ENCODE peak calls at places on chromosomes 6 and 20, in ten cellular contexts. One of them, this sample, is unnamed.

GRCh38 chr6:65937982-65938381 is 231.0 kb upstream of the EYS start:
- DNase-seq in AG09309: no peak
- DNase-seq in PC-9: no peak
- DNase-seq in suprapubic skin: no peak
- DNase-seq in tibial nerve: peak; percentile 24
- DNase-seq in fibroblast of pulmonary artery: peak; percentile 4
- DNase-seq in heart left ventricle: no peak
- DNase-seq in right atrium auricular region: peak; percentile 72
- DNase-seq in NB4: no peak
- DNase-seq in fibroblast of villous mesenchyme: no peak
- DNase-seq in this sample: no peak

GRCh38 chr6:24126586-24127192 is 674 bp downstream of the NRSN1 start:
- DNase-seq in AG09309: no peak
- DNase-seq in PC-9: peak; percentile 37
- DNase-seq in suprapubic skin: no peak
- DNase-seq in tibial nerve: peak; percentile 20
- DNase-seq in fibroblast of pulmonary artery: peak; percentile 62
- DNase-seq in heart left ventricle: no peak
- DNase-seq in right atrium auricular region: no peak
- DNase-seq in NB4: peak; percentile 69
- DNase-seq in fibroblast of villous mesenchyme: peak; percentile 58
- DNase-seq in this sample: peak; percentile 9

GRCh38 chr6:1738682-1739081 is 129.0 kb downstream of the FOXC1 start:
- DNase-seq in AG09309: no peak
- DNase-seq in PC-9: no peak
- DNase-seq in suprapubic skin: no peak
- DNase-seq in tibial nerve: no peak
- DNase-seq in fibroblast of pulmonary artery: peak; percentile 20
- DNase-seq in heart left ventricle: no peak
- DNase-seq in right atrium auricular region: no peak
- DNase-seq in NB4: no peak
- DNase-seq in fibroblast of villous mesenchyme: no peak
- DNase-seq in this sample: no peak

GRCh38 chr6:41497573-41497972 is 48.6 kb upstream of the FOXP4 start:
- DNase-seq in AG09309: no peak
- DNase-seq in PC-9: no peak
- DNase-seq in suprapubic skin: no peak
- DNase-seq in tibial nerve: no peak
- DNase-seq in fibroblast of pulmonary artery: no peak
- DNase-seq in heart left ventricle: no peak
- DNase-seq in right atrium auricular region: no peak
- DNase-seq in NB4: no peak
- DNase-seq in fibroblast of villous mesenchyme: no peak
- DNase-seq in this sample: no peak

GRCh38 chr20:23235173-23236027 is 115.2 kb upstream of the NXT1 start:
- DNase-seq in AG09309: no peak
- DNase-seq in PC-9: peak; percentile 43
- DNase-seq in suprapubic skin: peak; percentile 79
- DNase-seq in tibial nerve: peak; percentile 57
- DNase-seq in fibroblast of pulmonary artery: peak; percentile 83
- DNase-seq in heart left ventricle: peak; percentile 76
- DNase-seq in right atrium auricular region: peak; percentile 81
- DNase-seq in NB4: peak; percentile 86
- DNase-seq in fibroblast of villous mesenchyme: peak; percentile 71
- DNase-seq in this sample: no peak

GRCh38 chr20:57265649-57266250 is 691 bp downstream of the BMP7 start:
- DNase-seq in AG09309: no peak
- DNase-seq in PC-9: no peak
- DNase-seq in suprapubic skin: no peak
- DNase-seq in tibial nerve: no peak
- DNase-seq in fibroblast of pulmonary artery: peak; percentile 1
- DNase-seq in heart left ventricle: no peak
- DNase-seq in right atrium auricular region: no peak
- DNase-seq in NB4: no peak
- DNase-seq in fibroblast of villous mesenchyme: no peak
- DNase-seq in this sample: no peak

GRCh38 chr20:63624486-63624885 is 2.4 kb downstream of the GMEB2 start:
- DNase-seq in AG09309: no peak
- DNase-seq in PC-9: no peak
- DNase-seq in suprapubic skin: no peak
- DNase-seq in tibial nerve: no peak
- DNase-seq in fibroblast of pulmonary artery: peak; percentile 63
- DNase-seq in heart left ventricle: no peak
- DNase-seq in right atrium auricular region: no peak
- DNase-seq in NB4: peak; percentile 88
- DNase-seq in fibroblast of villous mesenchyme: peak; percentile 73
- DNase-seq in this sample: no peak

GRCh38 chr6:44576132-44576601 is 188.7 kb downstream of the CDC5L start:
- DNase-seq in AG09309: peak; percentile 16
- DNase-seq in PC-9: no peak
- DNase-seq in suprapubic skin: no peak
- DNase-seq in tibial nerve: no peak
- DNase-seq in fibroblast of pulmonary artery: peak; percentile 68
- DNase-seq in heart left ventricle: no peak
- DNase-seq in right atrium auricular region: peak; percentile 16
- DNase-seq in NB4: no peak
- DNase-seq in fibroblast of villous mesenchyme: no peak
- DNase-seq in this sample: no peak

GRCh38 chr6:25122622-25123237 is 156.4 kb upstream of the CARMIL1 start:
- DNase-seq in AG09309: no peak
- DNase-seq in PC-9: no peak
- DNase-seq in suprapubic skin: no peak
- DNase-seq in tibial nerve: no peak
- DNase-seq in fibroblast of pulmonary artery: no peak
- DNase-seq in heart left ventricle: no peak
- DNase-seq in right atrium auricular region: no peak
- DNase-seq in NB4: no peak
- DNase-seq in fibroblast of villous mesenchyme: no peak
- DNase-seq in this sample: no peak

GRCh38 chr6:7087066-7087465 is 20.7 kb upstream of the RREB1 start:
- DNase-seq in AG09309: no peak
- DNase-seq in PC-9: no peak
- DNase-seq in suprapubic skin: no peak
- DNase-seq in tibial nerve: no peak
- DNase-seq in fibroblast of pulmonary artery: peak; percentile 25
- DNase-seq in heart left ventricle: no peak
- DNase-seq in right atrium auricular region: no peak
- DNase-seq in NB4: peak; percentile 64
- DNase-seq in fibroblast of villous mesenchyme: peak; percentile 28
- DNase-seq in this sample: no peak
- TF ChIP-seq CTCF in AG09309: peak; percentile 41
- TF ChIP-seq CTCF in PC-9: no peak
- TF ChIP-seq CTCF in suprapubic skin: no peak
- TF ChIP-seq CTCF in tibial nerve: peak; percentile 19
- TF ChIP-seq CTCF in fibroblast of pulmonary artery: peak; percentile 24
- TF ChIP-seq CTCF in heart left ventricle: peak; percentile 27
- TF ChIP-seq CTCF in right atrium auricular region: no peak
- TF ChIP-seq CTCF in NB4: peak; percentile 14
- TF ChIP-seq CTCF in fibroblast of villous mesenchyme: peak; percentile 14
- TF ChIP-seq CTCF in this sample: no peak

DNA sequence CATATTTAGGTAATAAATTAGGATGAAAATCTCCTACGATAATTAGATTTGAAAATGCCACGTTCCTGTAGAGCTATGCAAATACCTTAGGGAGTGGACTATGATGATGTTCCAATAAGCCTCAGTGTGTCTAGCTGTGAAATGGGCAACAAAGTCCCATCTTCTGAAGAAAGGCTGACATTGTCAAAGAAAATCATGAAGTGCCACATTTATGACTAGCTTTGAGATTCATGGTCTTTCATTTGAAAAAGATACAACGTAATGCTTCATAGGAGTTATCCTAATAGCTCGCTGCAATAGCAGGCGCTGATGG is 23.8 kb upstream of the BCAS1 start:
- DNase-seq in AG09309: no peak
- DNase-seq in PC-9: no peak
- DNase-seq in suprapubic skin: no peak
- DNase-seq in tibial nerve: no peak
- DNase-seq in fibroblast of pulmonary artery: no peak
- DNase-seq in heart left ventricle: no peak
- DNase-seq in right atrium auricular region: no peak
- DNase-seq in NB4: no peak
- DNase-seq in fibroblast of villous mesenchyme: no peak
- DNase-seq in this sample: no peak
- TF ChIP-seq CTCF in AG09309: no peak
- TF ChIP-seq CTCF in PC-9: no peak
- TF ChIP-seq CTCF in suprapubic skin: no peak
- TF ChIP-seq CTCF in tibial nerve: no peak
- TF ChIP-seq CTCF in fibroblast of pulmonary artery: no peak
- TF ChIP-seq CTCF in heart left ventricle: no peak
- TF ChIP-seq CTCF in right atrium auricular region: no peak
- TF ChIP-seq CTCF in NB4: no peak
- TF ChIP-seq CTCF in fibroblast of villous mesenchyme: no peak
- TF ChIP-seq CTCF in this sample: no peak

GRCh38 chr6:42566614-42567208 is 2.9 kb downstream of the UBR2 start:
- DNase-seq in AG09309: no peak
- DNase-seq in PC-9: no peak
- DNase-seq in suprapubic skin: no peak
- DNase-seq in tibial nerve: no peak
- DNase-seq in fibroblast of pulmonary artery: no peak
- DNase-seq in heart left ventricle: no peak
- DNase-seq in right atrium auricular region: no peak
- DNase-seq in NB4: no peak
- DNase-seq in fibroblast of villous mesenchyme: no peak
- DNase-seq in this sample: no peak

GRCh38 chr6:42561986-42562385 is 1.8 kb upstream of the UBR2 start:
- DNase-seq in AG09309: no peak
- DNase-seq in PC-9: no peak
- DNase-seq in suprapubic skin: no peak
- DNase-seq in tibial nerve: no peak
- DNase-seq in fibroblast of pulmonary artery: no peak
- DNase-seq in heart left ventricle: no peak
- DNase-seq in right atrium auricular region: no peak
- DNase-seq in NB4: no peak
- DNase-seq in fibroblast of villous mesenchyme: no peak
- DNase-seq in this sample: no peak

GRCh38 chr6:42562788-42563187 is 1.0 kb upstream of the UBR2 start:
- DNase-seq in AG09309: no peak
- DNase-seq in PC-9: no peak
- DNase-seq in suprapubic skin: no peak
- DNase-seq in tibial nerve: no peak
- DNase-seq in fibroblast of pulmonary artery: no peak
- DNase-seq in heart left ventricle: no peak
- DNase-seq in right atrium auricular region: no peak
- DNase-seq in NB4: no peak
- DNase-seq in fibroblast of villous mesenchyme: no peak
- DNase-seq in this sample: no peak

GRCh38 chr6:42564496-42564890 is 664 bp downstream of the UBR2 start:
- DNase-seq in AG09309: no peak
- DNase-seq in PC-9: no peak
- DNase-seq in suprapubic skin: no peak
- DNase-seq in tibial nerve: no peak
- DNase-seq in fibroblast of pulmonary artery: no peak
- DNase-seq in heart left ventricle: no peak
- DNase-seq in right atrium auricular region: no peak
- DNase-seq in NB4: no peak
- DNase-seq in fibroblast of villous mesenchyme: peak; percentile 67
- DNase-seq in this sample: no peak

GRCh38 chr6:42563697-42564495 is at the start of gene UBR2:
- DNase-seq in AG09309: peak; percentile 96
- DNase-seq in PC-9: peak; percentile 94
- DNase-seq in suprapubic skin: peak; percentile 98
- DNase-seq in tibial nerve: peak; percentile 98
- DNase-seq in fibroblast of pulmonary artery: peak; percentile 99
- DNase-seq in heart left ventricle: peak; percentile 98
- DNase-seq in right atrium auricular region: peak; percentile 99
- DNase-seq in NB4: peak; percentile 100
- DNase-seq in fibroblast of villous mesenchyme: peak; percentile 99
- DNase-seq in this sample: peak; percentile 96
- TF ChIP-seq CTCF in AG09309: no peak
- TF ChIP-seq CTCF in PC-9: peak; percentile 65
- TF ChIP-seq CTCF in suprapubic skin: no peak
- TF ChIP-seq CTCF in tibial nerve: no peak
- TF ChIP-seq CTCF in fibroblast of pulmonary artery: peak; percentile 14
- TF ChIP-seq CTCF in heart left ventricle: peak; percentile 39
- TF ChIP-seq CTCF in right atrium auricular region: no peak
- TF ChIP-seq CTCF in NB4: peak; percentile 40
- TF ChIP-seq CTCF in fibroblast of villous mesenchyme: peak; percentile 11
- TF ChIP-seq CTCF in this sample: peak; percentile 50

DNA sequence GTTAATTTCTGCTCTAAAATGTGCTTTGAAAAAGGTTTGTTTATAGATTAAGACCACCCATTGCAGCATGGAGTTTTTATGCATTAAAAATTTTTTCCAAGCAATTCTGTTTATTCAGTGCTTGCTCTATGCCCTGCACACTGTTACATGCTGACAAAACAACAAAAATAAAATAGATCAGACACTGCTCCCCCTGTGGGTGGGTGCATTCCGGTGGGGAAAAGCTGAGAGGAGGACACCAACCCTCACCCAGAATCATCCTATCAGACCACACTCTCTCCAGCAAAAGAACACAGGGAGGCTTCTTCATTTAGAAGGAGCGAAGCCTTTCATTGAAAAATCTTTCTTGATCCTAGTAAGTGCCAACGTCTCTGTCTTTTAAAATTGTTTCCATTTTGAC is 102.6 kb downstream of the F13A1 start:
- DNase-seq in AG09309: no peak
- DNase-seq in PC-9: no peak
- DNase-seq in suprapubic skin: no peak
- DNase-seq in tibial nerve: no peak
- DNase-seq in fibroblast of pulmonary artery: no peak
- DNase-seq in heart left ventricle: no peak
- DNase-seq in right atrium auricular region: no peak
- DNase-seq in NB4: no peak
- DNase-seq in fibroblast of villous mesenchyme: no peak
- DNase-seq in this sample: no peak
- TF ChIP-seq CTCF in AG09309: no peak
- TF ChIP-seq CTCF in PC-9: no peak
- TF ChIP-seq CTCF in suprapubic skin: no peak
- TF ChIP-seq CTCF in tibial nerve: no peak
- TF ChIP-seq CTCF in fibroblast of pulmonary artery: no peak
- TF ChIP-seq CTCF in heart left ventricle: no peak
- TF ChIP-seq CTCF in right atrium auricular region: no peak
- TF ChIP-seq CTCF in NB4: peak; percentile 16
- TF ChIP-seq CTCF in fibroblast of villous mesenchyme: no peak
- TF ChIP-seq CTCF in this sample: peak; percentile 1

DNA sequence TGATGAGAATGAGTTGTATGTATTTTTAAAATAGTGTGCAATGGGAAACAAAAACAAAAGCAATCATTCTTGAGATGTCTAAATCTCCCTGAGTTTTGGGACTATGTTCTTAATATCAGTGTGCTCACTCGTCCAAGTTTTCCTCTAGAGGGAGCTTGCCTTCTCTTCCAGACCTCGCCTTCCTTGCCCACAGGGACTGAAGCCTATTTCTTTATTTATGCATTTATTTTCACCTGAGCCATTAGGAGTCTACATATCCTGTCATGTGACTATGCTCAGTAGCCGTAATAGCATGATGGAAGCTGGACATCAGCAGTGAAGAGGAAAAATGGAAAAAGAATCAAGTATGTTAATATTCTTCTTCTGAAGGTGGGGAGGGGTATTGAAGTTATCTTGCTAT is 131.2 kb downstream of the SH3BGRL2 start:
- DNase-seq in AG09309: no peak
- DNase-seq in PC-9: no peak
- DNase-seq in suprapubic skin: no peak
- DNase-seq in tibial nerve: no peak
- DNase-seq in fibroblast of pulmonary artery: peak; percentile 17
- DNase-seq in heart left ventricle: no peak
- DNase-seq in right atrium auricular region: no peak
- DNase-seq in NB4: no peak
- DNase-seq in fibroblast of villous mesenchyme: peak; percentile 2
- DNase-seq in this sample: no peak
- TF ChIP-seq CTCF in AG09309: peak; percentile 16
- TF ChIP-seq CTCF in PC-9: no peak
- TF ChIP-seq CTCF in suprapubic skin: no peak
- TF ChIP-seq CTCF in tibial nerve: no peak
- TF ChIP-seq CTCF in fibroblast of pulmonary artery: peak; percentile 36
- TF ChIP-seq CTCF in heart left ventricle: no peak
- TF ChIP-seq CTCF in right atrium auricular region: no peak
- TF ChIP-seq CTCF in NB4: peak; percentile 15
- TF ChIP-seq CTCF in fibroblast of villous mesenchyme: peak; percentile 31
- TF ChIP-seq CTCF in this sample: peak; percentile 42

This sample was measured in kidney epithelial cell.